ENCODE peak calls at places on chromosomes 13 and 19, in four cellular contexts. One of them, this sample, is unnamed.
A peak's percentile ranks its signal among the peaks of the same experiment; 100 is the strongest.

GRCh38 chr19:5719274-5719960 is 529 bp downstream of the LONP1 start:
- DNase-seq in NCI-H446: no peak
- DNase-seq in HuH-7: no peak
- DNase-seq in hippocampal formation: no peak
- DNase-seq in this sample: no peak

GRCh38 chr19:43532571-43532961 is 422 bp upstream of the ZNF575 start:
- DNase-seq in NCI-H446: peak; percentile 55
- DNase-seq in HuH-7: no peak
- DNase-seq in hippocampal formation: peak; percentile 42
- DNase-seq in this sample: no peak

GRCh38 chr13:51682691-51683090 is 98.4 kb downstream of the WDFY2 start:
- DNase-seq in NCI-H446: no peak
- DNase-seq in HuH-7: no peak
- DNase-seq in hippocampal formation: no peak
- DNase-seq in this sample: no peak

GRCh38 chr19:6970478-6970877 is 50.8 kb downstream of the MBD3L2B start:
- DNase-seq in NCI-H446: peak; percentile 33
- DNase-seq in HuH-7: no peak
- DNase-seq in hippocampal formation: no peak
- DNase-seq in this sample: peak; percentile 23

GRCh38 chr13:94776300-94776699 is 64.0 kb upstream of the SOX21 start:
- DNase-seq in NCI-H446: no peak
- DNase-seq in HuH-7: no peak
- DNase-seq in hippocampal formation: no peak
- DNase-seq in this sample: no peak

GRCh38 chr19:7848779-7849457 is 18.9 kb downstream of the EVI5L start:
- DNase-seq in NCI-H446: no peak
- DNase-seq in HuH-7: no peak
- DNase-seq in hippocampal formation: peak; percentile 38
- DNase-seq in this sample: no peak

GRCh38 chr13:59991395-59991794 is 172.3 kb downstream of the DIAPH3 start:
- DNase-seq in NCI-H446: no peak
- DNase-seq in HuH-7: no peak
- DNase-seq in hippocampal formation: no peak
- DNase-seq in this sample: no peak

GRCh38 chr19:47779524-47780214 is 1.2 kb downstream of the SELENOW start:
- DNase-seq in NCI-H446: no peak
- DNase-seq in HuH-7: no peak
- DNase-seq in hippocampal formation: peak; percentile 19
- DNase-seq in this sample: no peak

GRCh38 chr19:15181394-15181793 is 19.4 kb downstream of the NOTCH3 start:
- DNase-seq in NCI-H446: no peak
- DNase-seq in HuH-7: no peak
- DNase-seq in hippocampal formation: no peak
- DNase-seq in this sample: no peak

GRCh38 chr19:29714953-29715694 is at the start of gene C19orf12:
- DNase-seq in NCI-H446: peak; percentile 15
- DNase-seq in HuH-7: peak; percentile 74
- DNase-seq in hippocampal formation: peak; percentile 67
- DNase-seq in this sample: peak; percentile 79

GRCh38 chr13:47038196-47038595 is 141.3 kb upstream of the HTR2A start:
- DNase-seq in NCI-H446: no peak
- DNase-seq in HuH-7: no peak
- DNase-seq in hippocampal formation: no peak
- DNase-seq in this sample: no peak

GRCh38 chr13:24348797-24349515 is 39.6 kb downstream of the C1QTNF9 start:
- DNase-seq in NCI-H446: no peak
- DNase-seq in HuH-7: no peak
- DNase-seq in hippocampal formation: no peak
- DNase-seq in this sample: no peak

GRCh38 chr19:18439025-18439909 is 1.3 kb upstream of the ISYNA1 start:
- DNase-seq in NCI-H446: no peak
- DNase-seq in HuH-7: no peak
- DNase-seq in hippocampal formation: no peak
- DNase-seq in this sample: no peak

GRCh38 chr13:40338217-40338616 is 328.2 kb downstream of the FOXO1 start:
- DNase-seq in NCI-H446: no peak
- DNase-seq in HuH-7: no peak
- DNase-seq in hippocampal formation: no peak
- DNase-seq in this sample: no peak

GRCh38 chr19:39381910-39382611 is 8.8 kb downstream of the PAF1 start:
- DNase-seq in NCI-H446: no peak
- DNase-seq in HuH-7: no peak
- DNase-seq in hippocampal formation: no peak
- DNase-seq in this sample: no peak

GRCh38 chr13:111021270-111021669 is 93.8 kb upstream of the ARHGEF7 start:
- DNase-seq in NCI-H446: no peak
- DNase-seq in HuH-7: no peak
- DNase-seq in hippocampal formation: no peak
- DNase-seq in this sample: no peak

GRCh38 chr19:55341191-55342043 is 1.7 kb downstream of the KMT5C start:
- DNase-seq in NCI-H446: no peak
- DNase-seq in HuH-7: peak; percentile 96
- DNase-seq in hippocampal formation: no peak
- DNase-seq in this sample: peak; percentile 67

GRCh38 chr13:110275931-110276552 is 30.9 kb downstream of the COL4A1 start:
- DNase-seq in NCI-H446: no peak
- DNase-seq in HuH-7: no peak
- DNase-seq in hippocampal formation: no peak
- DNase-seq in this sample: no peak

GRCh38 chr19:49335071-49335783 is at the start of gene CD37:
- DNase-seq in NCI-H446: no peak
- DNase-seq in HuH-7: no peak
- DNase-seq in hippocampal formation: no peak
- DNase-seq in this sample: no peak

GRCh38 chr19:38194061-38194701 is 29.8 kb downstream of the DPF1 start:
- DNase-seq in NCI-H446: no peak
- DNase-seq in HuH-7: no peak
- DNase-seq in hippocampal formation: no peak
- DNase-seq in this sample: no peak

GRCh38 chr13:90447034-90447734 is 900.3 kb upstream of the MIR17HG start:
- DNase-seq in NCI-H446: no peak
- DNase-seq in HuH-7: no peak
- DNase-seq in hippocampal formation: no peak
- DNase-seq in this sample: no peak

GRCh38 chr19:35031072-35031881 is 1.0 kb downstream of the SCN1B start:
- DNase-seq in NCI-H446: no peak
- DNase-seq in HuH-7: peak; percentile 55
- DNase-seq in hippocampal formation: peak; percentile 20
- DNase-seq in this sample: peak; percentile 48

GRCh38 chr13:80553041-80553440 is 212.1 kb upstream of the SPRY2 start:
- DNase-seq in NCI-H446: no peak
- DNase-seq in HuH-7: no peak
- DNase-seq in hippocampal formation: no peak
- DNase-seq in this sample: no peak

GRCh38 chr13:106034201-106034600 is 501.3 kb downstream of the EFNB2 start:
- DNase-seq in NCI-H446: no peak
- DNase-seq in HuH-7: no peak
- DNase-seq in hippocampal formation: no peak
- DNase-seq in this sample: no peak

GRCh38 chr19:55519461-55520311 is 17.2 kb downstream of the SBK2 start:
- DNase-seq in NCI-H446: no peak
- DNase-seq in HuH-7: no peak
- DNase-seq in hippocampal formation: no peak
- DNase-seq in this sample: no peak

GRCh38 chr13:43894438-43894837 is 14.7 kb downstream of the LACC1 start:
- DNase-seq in NCI-H446: no peak
- DNase-seq in HuH-7: no peak
- DNase-seq in hippocampal formation: no peak
- DNase-seq in this sample: no peak

GRCh38 chr13:71339736-71340135 is 527.3 kb downstream of the DACH1 start:
- DNase-seq in NCI-H446: no peak
- DNase-seq in HuH-7: no peak
- DNase-seq in hippocampal formation: no peak
- DNase-seq in this sample: no peak

GRCh38 chr19:18450934-18451836 is 13.3 kb upstream of the ISYNA1 start:
- DNase-seq in NCI-H446: peak; percentile 51
- DNase-seq in HuH-7: peak; percentile 94
- DNase-seq in hippocampal formation: peak; percentile 80
- DNase-seq in this sample: peak; percentile 87

GRCh38 chr19:51246153-51246552 is 4.7 kb upstream of the SIGLECL1 start:
- DNase-seq in NCI-H446: no peak
- DNase-seq in HuH-7: no peak
- DNase-seq in hippocampal formation: no peak
- DNase-seq in this sample: no peak

GRCh38 chr13:97798171-97798821 is 155.2 kb upstream of the IPO5 start:
- DNase-seq in NCI-H446: no peak
- DNase-seq in HuH-7: no peak
- DNase-seq in hippocampal formation: no peak
- DNase-seq in this sample: no peak

GRCh38 chr13:60646600-60646999 is 249.6 kb downstream of the TDRD3 start:
- DNase-seq in NCI-H446: no peak
- DNase-seq in HuH-7: no peak
- DNase-seq in hippocampal formation: no peak
- DNase-seq in this sample: no peak

GRCh38 chr13:36346222-36347083 is at the start of gene SPART:
- DNase-seq in NCI-H446: peak; percentile 84
- DNase-seq in HuH-7: peak; percentile 15
- DNase-seq in hippocampal formation: peak; percentile 96
- DNase-seq in this sample: peak; percentile 86

GRCh38 chr19:5361407-5361806 is 20.8 kb upstream of the PTPRS start:
- DNase-seq in NCI-H446: no peak
- DNase-seq in HuH-7: no peak
- DNase-seq in hippocampal formation: no peak
- DNase-seq in this sample: no peak

GRCh38 chr19:28737526-28737925 is 475.4 kb downstream of the UQCRFS1 start:
- DNase-seq in NCI-H446: no peak
- DNase-seq in HuH-7: no peak
- DNase-seq in hippocampal formation: no peak
- DNase-seq in this sample: no peak

GRCh38 chr13:28329395-28330158 is 165.4 kb downstream of the FLT1 start:
- DNase-seq in NCI-H446: no peak
- DNase-seq in HuH-7: no peak
- DNase-seq in hippocampal formation: no peak
- DNase-seq in this sample: no peak

GRCh38 chr19:16301999-16302694 is 22.5 kb upstream of the KLF2 start:
- DNase-seq in NCI-H446: no peak
- DNase-seq in HuH-7: no peak
- DNase-seq in hippocampal formation: no peak
- DNase-seq in this sample: no peak

GRCh38 chr13:52010890-52011689 is at the start of gene ATP7B:
- DNase-seq in NCI-H446: no peak
- DNase-seq in HuH-7: peak; percentile 29
- DNase-seq in hippocampal formation: no peak
- DNase-seq in this sample: peak; percentile 33

GRCh38 chr13:60214213-60215079 is 50.7 kb upstream of the DIAPH3 start:
- DNase-seq in NCI-H446: no peak
- DNase-seq in HuH-7: no peak
- DNase-seq in hippocampal formation: no peak
- DNase-seq in this sample: no peak

This sample was measured in HEK293T.